ENCODE peak calls at places on chromosome 7, in seven cellular contexts. J is iris pigment epithelial cell; T is NCI-H1105; R is DMS153; P is right atrium auricular region; L is CD4-positive, alpha-beta memory T cell; W is ELR. C is an unnamed sample.

GRCh38 chr7:37920619-37921339 is at the start of gene EPDR1:
- DNase-seq in T (peak), L (peak), R (peak), J (no peak), P (no peak), W (no peak), C (peak)

GRCh38 chr7:138565451-138566114 is 105.5 kb downstream of the TRIM24 start:
- DNase-seq in P (no peak), T (no peak), L (no peak), J (peak), R (no peak), W (no peak), C (no peak)

GRCh38 chr7:22375359-22376048 is 18.6 kb upstream of the RAPGEF5 start:
- DNase-seq in R (no peak), L (no peak), W (no peak), T (no peak), J (no peak), P (no peak), C (no peak)

GRCh38 chr7:117470777-117471176 is 9.0 kb upstream of the CFTR start:
- DNase-seq in J (no peak), T (peak), P (no peak), W (no peak), R (no peak), L (no peak), C (no peak)

GRCh38 chr7:4166340-4166739 is 515.8 kb upstream of the FOXK1 start:
- DNase-seq in W (no peak), R (no peak), L (no peak), T (no peak), J (no peak), P (no peak), C (no peak)

GRCh38 chr7:137947031-137947430 is 54.9 kb downstream of the CREB3L2 start:
- DNase-seq in P (no peak), L (no peak), W (no peak), R (no peak), J (no peak), T (no peak), C (no peak)

GRCh38 chr7:38728145-38728544 is 97.0 kb upstream of the AMPH start:
- DNase-seq in W (peak), P (no peak), T (no peak), L (no peak), R (no peak), J (peak), C (no peak)

GRCh38 chr7:73741600-73741999 is 3.0 kb upstream of the ABHD11 start:
- DNase-seq in J (no peak), L (no peak), R (peak), T (peak), P (no peak), W (no peak), C (no peak)

GRCh38 chr7:85102813-85103350 is 84.0 kb downstream of the SEMA3D start:
- DNase-seq in R (no peak), W (no peak), L (no peak), P (no peak), J (peak), T (no peak), C (no peak)

GRCh38 chr7:155456772-155457543 is 971 bp upstream of the EN2 start:
- DNase-seq in R (peak), T (peak), P (peak), L (no peak), W (no peak), J (peak), C (no peak)

GRCh38 chr7:100887955-100888481 is 1.5 kb downstream of the UFSP1 start:
- DNase-seq in L (no peak), R (no peak), W (no peak), P (no peak), T (no peak), J (no peak), C (no peak)

GRCh38 chr7:116173051-116174028 is 37.0 kb upstream of the TES start:
- DNase-seq in J (peak), P (no peak), L (peak), T (peak), W (peak), R (peak), C (no peak)